ENCODE peak calls at places on chromosomes 7 and 10, in five cellular contexts. Y is thyroid gland, Q is Calu3, T is astrocyte of the cerebellum, L is WTC11. F is an unnamed sample.

GRCh38 chr7:1681581-1681980 is 11.5 kb downstream of the ELFN1 start:
- DNase-seq in Y (no peak), T (no peak), Q (no peak), L (no peak), F (no peak)

GRCh38 chr7:133258174-133258573 is 5.3 kb downstream of the EXOC4 start:
- DNase-seq in Q (no peak), L (no peak), Y (no peak), T (no peak), F (no peak)

GRCh38 chr10:16887565-16887964 is 70.3 kb upstream of the RSU1 start:
- DNase-seq in L (no peak), T (peak; percentile 65), Y (no peak), Q (no peak), F (peak; percentile 94)

GRCh38 chr7:139976838-139977656 is 85.7 kb downstream of the PARP12 start:
- DNase-seq in Y (no peak), T (no peak), L (no peak), Q (no peak), F (no peak)

GRCh38 chr10:104123397-104123796 is 1.4 kb downstream of the SFR1 start:
- DNase-seq in Q (no peak), Y (no peak), L (no peak), T (no peak), F (peak; percentile 59)

GRCh38 chr7:121961491-121961890 is 88.5 kb downstream of the PTPRZ1 start:
- DNase-seq in T (no peak), L (no peak), Y (no peak), Q (no peak), F (peak; percentile 27)

GRCh38 chr7:74604326-74605020 is 53.0 kb upstream of the GTF2I start:
- DNase-seq in T (no peak), L (no peak), Y (peak; percentile 75), Q (peak; percentile 68), F (no peak)

GRCh38 chr10:43249962-43250624 is 16.8 kb downstream of the RASGEF1A start:
- DNase-seq in Q (peak; percentile 30), T (no peak), Y (no peak), L (peak; percentile 55), F (no peak)

GRCh38 chr7:77940647-77941046 is 142.1 kb downstream of the PHTF2 start:
- DNase-seq in T (peak; percentile 23), Y (peak; percentile 44), L (no peak), Q (peak; percentile 7), F (peak; percentile 63)

GRCh38 chr10:25441270-25441669 is 266.5 kb downstream of the GPR158 start:
- DNase-seq in Q (no peak), L (no peak), T (no peak), Y (no peak), F (no peak)

GRCh38 chr7:96304573-96304972 is 17.3 kb downstream of the SLC25A13 start:
- DNase-seq in Q (no peak), T (no peak), Y (no peak), L (no peak), F (no peak)

GRCh38 chr10:110414563-110415309 is 83.0 kb upstream of the DUSP5 start:
- DNase-seq in T (no peak), Q (peak; percentile 84), L (no peak), Y (peak; percentile 17), F (no peak)

GRCh38 chr10:80497187-80498038 is 40.3 kb upstream of the SH2D4B start:
- DNase-seq in Y (peak; percentile 45), T (peak; percentile 88), L (no peak), Q (no peak), F (peak; percentile 94)

GRCh38 chr10:6386346-6386745 is 183.6 kb downstream of the PFKFB3 start:
- DNase-seq in L (no peak), Y (no peak), T (no peak), Q (no peak), F (no peak)

GRCh38 chr7:140726304-140726703 is 29.8 kb downstream of the NDUFB2 start:
- DNase-seq in Q (no peak), T (peak; percentile 9), L (no peak), Y (no peak), F (peak; percentile 29)

GRCh38 chr10:59362991-59363390 is 642 bp upstream of the FAM13C start:
- DNase-seq in Y (peak; percentile 75), T (peak; percentile 12), L (peak; percentile 56), Q (peak; percentile 49), F (peak; percentile 46)

GRCh38 chr7:157541295-157541608 is 204.4 kb downstream of the DNAJB6 start:
- DNase-seq in Q (no peak), L (peak; percentile 8), T (no peak), Y (no peak), F (no peak)

GRCh38 chr7:2295936-2296620 is 18.2 kb downstream of the SNX8 start:
- DNase-seq in T (no peak), Q (no peak), Y (no peak), L (no peak), F (peak; percentile 10)

DNA sequence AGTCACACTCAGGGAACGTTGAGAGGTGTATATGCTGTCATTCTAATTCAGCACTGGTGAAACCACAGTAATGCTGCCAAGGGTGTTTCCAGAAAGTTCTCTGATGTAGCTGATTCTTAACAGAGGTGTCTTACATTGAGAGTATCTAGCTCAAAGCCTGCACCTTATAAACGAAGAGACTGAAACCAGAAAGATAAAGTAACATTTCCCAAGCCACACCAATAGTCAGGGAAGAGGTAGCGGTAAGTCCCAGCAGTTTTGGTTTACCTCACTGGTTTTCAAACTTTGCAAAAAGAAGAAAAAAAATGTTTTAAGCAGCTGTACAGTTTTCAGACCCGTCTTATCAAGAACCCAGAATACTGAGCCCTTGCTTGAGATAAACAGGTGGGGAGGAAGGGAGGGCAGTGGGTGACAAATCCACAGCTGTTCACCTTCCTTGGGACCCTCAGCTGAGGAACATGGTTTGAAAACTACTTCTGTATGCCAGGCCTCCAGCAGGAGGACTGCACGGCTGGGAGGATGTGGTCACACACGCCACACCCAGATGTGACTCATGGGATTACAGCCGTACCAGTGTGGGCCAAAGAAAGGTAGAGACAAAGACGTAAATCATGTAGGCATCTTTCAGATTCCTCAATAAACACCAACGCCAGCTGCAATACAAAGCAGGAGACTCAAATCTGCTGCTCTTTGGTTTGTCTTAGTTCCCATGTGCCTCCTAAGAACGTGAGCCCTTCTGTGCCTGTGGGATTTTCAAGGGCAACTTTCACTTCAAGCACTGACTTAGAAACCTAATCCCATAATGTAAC is 64.0 kb upstream of the GSDME start:
- DNase-seq in L (no peak), Q (peak; percentile 93), T (peak; percentile 73), Y (peak; percentile 29), F (peak; percentile 90)
- TF ChIP-seq CTCF in L (no peak), Q (peak; percentile 55), T (peak; percentile 54), Y (no peak), F (peak; percentile 44)

GRCh38 chr10:44923611-44924010 is 12.5 kb downstream of the TMEM72 start:
- DNase-seq in L (no peak), T (no peak), Y (peak; percentile 18), Q (no peak), F (no peak)

GRCh38 chr10:44926771-44927751 is 15.9 kb downstream of the TMEM72 start:
- DNase-seq in T (no peak), Q (no peak), Y (peak; percentile 87), L (no peak), F (peak; percentile 50)

GRCh38 chr10:44925811-44926760 is 14.9 kb downstream of the TMEM72 start:
- DNase-seq in L (no peak), T (no peak), Q (no peak), Y (peak; percentile 33), F (no peak)

GRCh38 chr10:44924261-44925040 is 13.3 kb downstream of the TMEM72 start:
- DNase-seq in Q (no peak), Y (peak; percentile 87), T (no peak), L (no peak), F (no peak)

GRCh38 chr10:44925224-44925623 is 14.1 kb downstream of the TMEM72 start:
- DNase-seq in Q (peak; percentile 53), Y (peak; percentile 31), L (peak; percentile 79), T (no peak), F (no peak)
- TF ChIP-seq CTCF in Q (peak; percentile 18), Y (no peak), L (peak; percentile 26), T (peak; percentile 19), F (peak; percentile 15)

GRCh38 chr7:42071372-42072261 is 165.4 kb downstream of the GLI3 start:
- DNase-seq in T (peak; percentile 9), Y (peak; percentile 34), L (no peak), Q (no peak), F (peak; percentile 86)
- TF ChIP-seq CTCF in T (peak; percentile 46), Y (peak; percentile 40), L (no peak), Q (no peak), F (peak; percentile 70)

GRCh38 chr7:101089876-101090275 is 4.6 kb downstream of the TRIM56 start:
- DNase-seq in L (no peak), Q (no peak), Y (no peak), T (no peak), F (no peak)
- TF ChIP-seq CTCF in L (no peak), Q (no peak), Y (no peak), T (no peak), F (no peak)

GRCh38 chr7:111018447-111018846 is 72.5 kb upstream of the LRRN3 start:
- DNase-seq in Y (no peak), T (no peak), Q (no peak), L (no peak), F (no peak)
- TF ChIP-seq CTCF in Y (no peak), T (no peak), Q (no peak), L (no peak), F (no peak)

GRCh38 chr7:116967983-116968382 is 14.7 kb downstream of the ST7 start:
- DNase-seq in T (no peak), Y (no peak), L (no peak), Q (no peak), F (no peak)

GRCh38 chr7:116970148-116970910 is 17.0 kb downstream of the ST7 start:
- DNase-seq in T (no peak), L (no peak), Y (no peak), Q (no peak), F (no peak)

GRCh38 chr7:116967254-116967922 is 14.1 kb downstream of the ST7 start:
- DNase-seq in Y (no peak), Q (no peak), L (no peak), T (no peak), F (no peak)

GRCh38 chr7:116969371-116969902 is 16.1 kb downstream of the ST7 start:
- DNase-seq in Q (no peak), L (no peak), Y (no peak), T (no peak), F (no peak)

GRCh38 chr7:116968626-116969025 is 15.3 kb downstream of the ST7 start:
- DNase-seq in L (no peak), Y (no peak), T (no peak), Q (no peak), F (no peak)
- TF ChIP-seq CTCF in L (no peak), Y (no peak), T (no peak), Q (no peak), F (no peak)

F was measured in fibroblast of the aortic adventitia.